ENCODE peak calls at places on chromosomes 3 and 15, in four cellular contexts. L is dorsolateral prefrontal cortex, Q is PC-9, T is cardiac muscle cell. R is an unnamed sample.

GRCh38 chr15:79901958-79902357 is 5.1 kb upstream of the MTHFS start:
- DNase-seq in T (no peak), Q (no peak), L (no peak), R (no peak)

GRCh38 chr3:77370413-77370812 is 330.5 kb downstream of the ROBO2 start:
- DNase-seq in T (no peak), Q (no peak), L (no peak), R (no peak)

GRCh38 chr3:126135056-126135397 is 45.4 kb downstream of the ALDH1L1 start:
- DNase-seq in L (peak; percentile 10), T (no peak), Q (no peak), R (no peak)

GRCh38 chr3:141241248-141242034 is 9.8 kb downstream of the PXYLP1 start:
- DNase-seq in T (no peak), L (peak; percentile 47), Q (no peak), R (no peak)

GRCh38 chr3:57152150-57152549 is 13.0 kb downstream of the IL17RD start:
- DNase-seq in T (peak; percentile 25), L (no peak), Q (no peak), R (no peak)

GRCh38 chr15:98728107-98728810 is 79.9 kb downstream of the IGF1R start:
- DNase-seq in L (no peak), Q (no peak), T (no peak), R (no peak)

GRCh38 chr3:58544546-58544945 is 7.6 kb upstream of the ACOX2 start:
- DNase-seq in T (no peak), L (no peak), Q (no peak), R (no peak)

GRCh38 chr3:196686436-196686835 is 25.6 kb downstream of the CEP19 start:
- DNase-seq in L (no peak), Q (no peak), T (no peak), R (no peak)

GRCh38 chr3:94616833-94617232 is 554.0 kb downstream of the NSUN3 start:
- DNase-seq in T (no peak), L (no peak), Q (no peak), R (no peak)

GRCh38 chr15:37788330-37788729 is 146.1 kb upstream of the TMCO5A start:
- DNase-seq in L (no peak), T (no peak), Q (no peak), R (no peak)

GRCh38 chr15:101424984-101425383 is 64.5 kb downstream of the PCSK6 start:
- DNase-seq in Q (no peak), T (no peak), L (no peak), R (no peak)

GRCh38 chr15:39393575-39394335 is 187.1 kb upstream of the THBS1 start:
- DNase-seq in Q (peak; percentile 65), T (no peak), L (no peak), R (no peak)

GRCh38 chr3:39965997-39966396 is 156.6 kb downstream of the MYRIP start:
- DNase-seq in L (no peak), T (no peak), Q (no peak), R (no peak)

GRCh38 chr3:112405845-112406244 is 72.9 kb downstream of the CD200 start:
- DNase-seq in L (no peak), Q (no peak), T (no peak), R (no peak)

GRCh38 chr15:79166311-79166955 is 75.9 kb upstream of the RASGRF1 start:
- DNase-seq in T (no peak), L (no peak), Q (no peak), R (no peak)

GRCh38 chr15:64800476-64800875 is 25.0 kb downstream of the PIF1 start:
- DNase-seq in Q (no peak), L (no peak), T (no peak), R (no peak)

GRCh38 chr15:64807051-64807749 is 18.2 kb downstream of the PIF1 start:
- DNase-seq in T (peak; percentile 34), Q (no peak), L (no peak), R (no peak)

GRCh38 chr15:64806509-64806908 is 18.9 kb downstream of the PIF1 start:
- DNase-seq in Q (no peak), L (no peak), T (no peak), R (no peak)

GRCh38 chr15:64804619-64805018 is 20.8 kb downstream of the PIF1 start:
- DNase-seq in L (no peak), Q (no peak), T (no peak), R (no peak)

DNA sequence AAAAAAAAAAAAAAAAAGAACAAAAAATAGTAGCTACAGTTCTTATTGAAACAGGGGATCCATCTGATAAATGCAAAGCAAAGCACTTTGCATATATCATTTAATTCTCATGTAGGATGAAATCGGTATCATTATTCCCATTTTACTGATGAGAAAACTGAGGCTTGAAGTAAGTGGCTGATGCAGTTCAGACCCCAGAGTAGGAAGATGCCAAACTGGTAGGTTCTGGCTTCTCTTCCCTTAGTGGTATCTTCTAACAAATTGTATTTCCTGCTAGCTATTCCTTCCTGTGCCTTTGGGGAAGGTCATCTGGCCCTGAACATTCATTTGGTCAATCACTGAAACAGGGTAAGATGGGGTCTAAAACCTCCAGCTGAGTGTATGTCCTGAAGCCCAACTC is 21.9 kb downstream of the PIF1 start:
- DNase-seq in Q (no peak), T (no peak), L (no peak), R (no peak)
- TF ChIP-seq CTCF in Q (no peak), T (no peak), L (no peak), R (no peak)

GRCh38 chr3:172586447-172586846 is 63.2 kb upstream of the TNFSF10 start:
- DNase-seq in T (no peak), L (no peak), Q (no peak), R (no peak)
- H3K27ac ChIP-seq in T (no peak overlapping the region), L (no peak overlapping the region), Q (no peak overlapping the region), R (no peak overlapping the region)

DNA sequence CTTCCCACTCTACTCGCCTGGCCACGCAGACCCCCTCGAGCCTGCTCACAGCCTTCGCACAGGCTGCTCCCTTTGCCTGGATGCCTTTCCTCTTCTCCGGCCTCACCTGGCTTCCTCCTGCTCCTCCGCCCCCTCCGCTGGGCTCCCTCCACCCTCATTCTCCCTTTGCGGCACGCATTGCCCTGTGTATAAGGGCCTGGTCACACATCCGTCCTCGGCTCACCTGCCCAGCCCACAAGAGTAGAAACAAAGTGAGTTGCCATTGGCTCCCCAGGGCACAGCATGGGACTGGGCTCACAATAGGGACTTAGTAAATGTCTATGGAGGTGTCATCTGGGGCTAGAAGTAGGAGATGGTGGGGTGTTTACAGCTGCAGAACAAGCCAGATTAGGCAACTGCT is 4.2 kb downstream of the PLXND1 start:
- DNase-seq in Q (no peak), L (no peak), T (no peak), R (no peak)
- TF ChIP-seq CTCF in Q (no peak), L (no peak), T (no peak), R (no peak)

GRCh38 chr3:129481783-129482332 is 41.8 kb downstream of the IFT122 start:
- DNase-seq in L (no peak), Q (no peak), T (no peak), R (peak; percentile 47)
- H3K27ac ChIP-seq in L (peak overlapping the region; percentile 66), Q (no peak overlapping the region), T (no peak overlapping the region), R (peak overlapping the region; percentile 60)

DNA sequence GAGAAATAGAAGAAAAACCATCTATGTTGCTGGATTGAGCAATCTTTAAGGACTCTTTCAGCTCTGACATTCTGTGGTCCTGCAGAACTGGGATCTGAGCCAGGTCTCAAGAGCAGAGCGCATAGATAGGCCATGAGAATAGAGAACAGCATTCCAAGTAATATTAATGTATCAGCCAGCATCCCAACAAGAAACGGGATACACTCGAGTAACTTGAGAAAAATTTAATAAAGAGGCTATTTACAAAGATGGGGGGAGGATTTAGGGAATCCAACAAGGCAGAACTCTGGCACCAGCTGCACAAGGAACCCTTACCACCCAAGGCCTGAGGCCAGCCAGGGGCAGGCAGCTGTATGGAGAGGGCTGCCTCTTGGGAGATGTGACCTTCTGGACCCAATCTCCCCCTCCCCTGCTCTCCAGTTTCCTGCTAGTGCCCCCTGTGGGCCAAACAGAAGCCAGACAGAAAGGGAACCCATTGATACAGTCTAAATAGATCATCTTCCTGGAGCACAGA is 8.2 kb downstream of the TMOD2 start:
- DNase-seq in L (no peak), Q (no peak), T (peak; percentile 57), R (no peak)
- TF ChIP-seq CTCF in L (no peak), Q (no peak), T (peak; percentile 51), R (no peak)

GRCh38 chr3:15612001-15612400 is 10.5 kb downstream of the BTD start:
- DNase-seq in T (no peak), L (no peak), Q (no peak), R (no peak)
- H3K27ac ChIP-seq in T (no peak overlapping the region), L (no peak overlapping the region), Q (no peak overlapping the region), R (no peak overlapping the region)

DNA sequence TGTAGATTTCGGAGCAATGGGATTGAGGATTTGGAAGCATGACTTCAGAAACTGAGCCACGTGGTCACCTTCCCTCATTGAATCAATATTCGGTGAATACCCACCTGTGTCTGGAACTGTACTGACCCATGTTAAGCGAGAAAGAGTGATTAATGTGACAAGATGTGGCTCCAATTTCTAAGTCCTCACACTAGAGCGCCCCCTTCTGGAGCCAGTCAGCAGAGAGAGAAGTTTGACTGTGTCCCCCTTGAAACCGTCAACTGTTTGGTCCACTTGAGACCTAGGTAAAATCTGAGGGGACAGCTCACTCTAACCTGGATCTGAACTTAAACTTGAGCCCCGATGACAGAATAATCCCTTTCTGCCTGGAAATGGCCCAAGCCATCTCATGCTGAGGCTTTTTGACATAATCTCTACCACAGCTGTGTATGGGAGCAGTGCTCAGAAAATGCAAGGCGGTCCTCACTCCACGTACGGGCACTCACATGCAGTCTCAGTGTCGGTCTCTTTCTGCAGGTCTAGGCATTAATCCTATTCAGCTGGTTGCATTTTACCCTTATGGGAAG is 47.8 kb upstream of the LIMD1 start:
- DNase-seq in T (peak; percentile 54), Q (no peak), L (no peak), R (no peak)
- TF ChIP-seq CTCF in T (peak; percentile 50), Q (peak; percentile 51), L (peak; percentile 46), R (peak; percentile 30)

GRCh38 chr3:190532626-190533155 is 18.8 kb downstream of the IL1RAP start:
- DNase-seq in Q (no peak), L (no peak), T (no peak), R (no peak)

GRCh38 chr3:190533511-190534282 is 19.8 kb downstream of the IL1RAP start:
- DNase-seq in Q (no peak), L (peak; percentile 49), T (no peak), R (no peak)

GRCh38 chr3:190534986-190535385 is 21.1 kb downstream of the IL1RAP start:
- DNase-seq in T (no peak), L (no peak), Q (no peak), R (no peak)

GRCh38 chr3:190537131-190537530 is 23.2 kb downstream of the IL1RAP start:
- DNase-seq in T (no peak), Q (no peak), L (no peak), R (no peak)

DNA sequence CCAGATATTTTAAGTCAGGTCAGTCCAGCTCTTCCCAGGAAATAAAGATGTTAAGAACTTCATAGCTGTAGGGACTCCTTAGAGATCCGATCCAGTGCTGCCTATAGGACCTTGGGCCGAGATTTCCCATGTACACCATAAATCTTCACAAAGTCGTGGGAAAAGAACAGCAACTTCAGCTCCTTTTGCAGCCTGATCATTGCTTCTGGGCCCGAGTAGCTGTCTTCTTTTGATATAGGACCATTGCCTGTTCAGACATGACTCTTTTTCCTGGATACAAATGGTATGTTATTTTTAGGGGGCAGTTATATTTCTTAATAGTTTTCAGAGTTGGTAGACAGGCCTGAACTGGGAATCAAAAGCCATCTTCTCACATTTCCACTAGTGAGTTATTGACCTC is 20.5 kb downstream of the IL1RAP start:
- DNase-seq in Q (no peak), L (no peak), T (no peak), R (no peak)
- H3K27ac ChIP-seq in Q (no peak overlapping the region), L (no peak overlapping the region), T (no peak overlapping the region), R (no peak overlapping the region)

R was measured in CD4-positive, alpha-beta T cell.